ENCODE peak calls at places on chromosome X, in nine cellular contexts. R, G, J, A, I, T, W, B and K are unnamed samples.
A peak's percentile ranks its signal among the peaks of the same experiment; 100 is the strongest.

GRCh38 chrX:7170903-7171302 is 22.9 kb upstream of the PUDP start:
- DNase-seq in R (no peak), G (no peak), J (no peak), A (no peak), I (no peak), T (no peak), W (peak; percentile 64), B (no peak), K (no peak)

GRCh38 chrX:135497736-135498135 is 22.7 kb upstream of the INTS6L start:
- DNase-seq in R (no peak), G (no peak), J (no peak), A (no peak), I (no peak), T (no peak), W (no peak), B (no peak), K (no peak)

GRCh38 chrX:148872153-148872540 is 371.7 kb downstream of the AFF2 start:
- DNase-seq in R (no peak), G (no peak), J (no peak), A (no peak), I (no peak), T (no peak), W (no peak), B (no peak), K (no peak)

GRCh38 chrX:25726539-25726938 is 411.6 kb upstream of the MAGEB18 start:
- DNase-seq in R (no peak), G (no peak), J (no peak), A (no peak), I (no peak), T (no peak), W (no peak), B (no peak), K (no peak)

GRCh38 chrX:85379174-85379907 is at the start of gene POF1B:
- DNase-seq in R (no peak), G (peak; percentile 60), J (no peak), A (no peak), I (no peak), T (no peak), W (no peak), B (no peak), K (no peak)

GRCh38 chrX:41236629-41237028 is 97.3 kb upstream of the DDX3X start:
- DNase-seq in R (no peak), G (no peak), J (no peak), A (no peak), I (no peak), T (peak; percentile 30), W (no peak), B (no peak), K (no peak)

GRCh38 chrX:75301060-75301459 is 27.2 kb downstream of the UPRT start:
- DNase-seq in R (no peak), G (no peak), J (no peak), A (no peak), I (no peak), T (no peak), W (no peak), B (no peak), K (no peak)

GRCh38 chrX:34631826-34632225 is 25.3 kb downstream of the TMEM47 start:
- DNase-seq in R (no peak), G (no peak), J (no peak), A (no peak), I (no peak), T (no peak), W (no peak), B (no peak), K (no peak)

GRCh38 chrX:113959912-113960626 is 623.8 kb upstream of the HTR2C start:
- DNase-seq in R (no peak), G (no peak), J (no peak), A (no peak), I (no peak), T (no peak), W (no peak), B (no peak), K (no peak)

GRCh38 chrX:18010251-18010650 is 149.2 kb upstream of the RAI2 start:
- DNase-seq in R (no peak), G (no peak), J (no peak), A (no peak), I (no peak), T (no peak), W (no peak), B (no peak), K (no peak)

GRCh38 chrX:40542208-40542607 is 38.6 kb upstream of the ATP6AP2 start:
- DNase-seq in R (no peak), G (no peak), J (no peak), A (no peak), I (no peak), T (no peak), W (no peak), B (no peak), K (no peak)

GRCh38 chrX:150753968-150754367 is 60.8 kb downstream of the MTMR1 start:
- DNase-seq in R (no peak), G (no peak), J (no peak), A (no peak), I (no peak), T (no peak), W (no peak), B (no peak), K (no peak)

DNA sequence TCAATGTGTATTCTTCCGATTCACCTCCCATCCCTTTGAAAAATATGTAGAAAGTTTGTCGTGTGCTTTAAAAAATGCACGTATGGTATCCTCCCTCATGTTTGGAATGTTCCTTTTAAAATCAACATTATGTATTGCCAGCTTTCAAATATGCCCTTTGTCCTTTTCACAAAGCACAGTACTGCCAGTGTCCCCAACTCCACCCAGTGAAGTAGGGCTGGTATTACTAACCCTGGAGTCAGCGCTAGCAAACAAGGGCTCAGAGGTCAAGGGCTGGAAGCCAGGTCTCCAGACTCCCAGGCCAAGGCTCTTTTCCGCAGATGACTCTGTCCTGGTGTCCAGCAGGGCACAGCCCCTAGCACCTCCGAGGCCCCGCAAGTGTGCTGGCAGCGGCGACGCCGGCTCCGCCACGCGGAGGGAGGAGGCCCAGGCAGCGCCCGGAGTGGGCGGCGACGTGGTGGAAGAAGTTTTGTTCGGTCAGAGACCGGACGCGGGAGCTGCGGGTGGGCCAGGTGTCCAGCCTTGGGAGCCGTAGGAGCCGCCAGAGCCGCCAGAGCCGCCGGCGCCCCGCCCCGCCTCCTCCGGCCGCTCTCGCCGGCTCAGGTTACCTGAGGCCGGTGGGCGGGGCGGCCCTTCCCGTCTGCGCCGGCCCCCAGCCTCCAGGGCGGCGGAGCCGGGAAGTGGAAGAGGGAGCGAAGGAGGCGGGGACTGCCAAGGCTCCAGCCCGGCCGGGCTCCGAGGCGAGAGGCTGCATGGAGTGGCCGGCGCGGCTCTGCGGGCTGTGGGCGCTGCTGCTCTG is at the start of gene IL13RA1:
- DNase-seq in R (peak; percentile 80), G (peak; percentile 81), J (peak; percentile 89), A (peak; percentile 23), I (peak; percentile 58), T (no peak), W (peak; percentile 91), B (peak; percentile 94), K (peak; percentile 81)
- TF ChIP-seq POLR2A in R (peak; percentile 34), G (peak; percentile 35), J (no peak), A (no peak), I (no peak), T (no peak), W (peak; percentile 39), B (peak; percentile 68), K (peak; percentile 66)

GRCh38 chrX:12949927-12950656 is 24.8 kb upstream of the TMSB4X start:
- DNase-seq in R (peak; percentile 87), G (peak; percentile 76), J (peak; percentile 94), A (no peak), I (peak; percentile 82), T (no peak), W (peak; percentile 89), B (no peak), K (peak; percentile 64)
- TF ChIP-seq POLR2A in R (no peak), G (no peak), J (no peak), A (peak; percentile 95), I (no peak), T (peak; percentile 98), W (no peak), B (peak; percentile 19), K (no peak)

DNA sequence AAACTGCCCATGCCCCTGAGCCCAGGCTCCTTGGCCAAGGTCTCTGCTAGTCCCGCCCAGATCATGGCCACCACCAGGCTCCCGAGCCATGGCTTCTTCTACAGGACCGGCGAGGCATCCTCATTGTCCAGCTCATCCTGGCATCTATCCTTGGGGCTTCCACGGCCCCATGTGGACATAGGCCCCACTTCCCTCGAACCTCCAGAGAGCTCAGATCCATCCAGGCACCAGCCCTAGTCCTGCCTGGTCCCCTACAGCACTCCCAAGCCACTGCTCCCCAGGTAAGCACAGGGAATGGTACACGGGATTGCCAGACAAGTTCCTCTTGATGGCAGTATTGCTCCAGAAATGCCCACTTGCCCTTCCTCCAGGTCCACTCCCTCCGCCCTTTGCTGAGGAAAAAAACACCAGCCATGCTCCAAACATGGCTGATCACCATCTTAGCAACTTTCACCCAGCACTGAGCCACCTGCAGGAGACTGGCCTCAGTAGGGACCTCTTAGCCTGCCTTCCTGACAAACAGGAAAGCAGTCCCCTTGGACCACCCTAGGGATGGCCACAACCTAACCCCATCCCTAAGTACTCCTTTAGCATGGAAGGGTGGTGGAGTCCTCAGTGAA is 272.1 kb upstream of the AGTR2 start:
- DNase-seq in R (no peak), G (no peak), J (peak; percentile 83), A (no peak), I (no peak), T (no peak), W (peak; percentile 62), B (no peak), K (no peak)
- TF ChIP-seq POLR2A in R (no peak), G (no peak), J (no peak), A (no peak), I (no peak), T (no peak), W (no peak), B (no peak), K (no peak)

GRCh38 chrX:129780441-129781105 is 824 bp downstream of the SASH3 start:
- DNase-seq in R (no peak), G (no peak), J (peak; percentile 86), A (no peak), I (no peak), T (no peak), W (no peak), B (no peak), K (no peak)

GRCh38 chrX:129779086-129779672 is 570 bp upstream of the SASH3 start:
- DNase-seq in R (no peak), G (no peak), J (peak; percentile 67), A (no peak), I (no peak), T (no peak), W (no peak), B (no peak), K (no peak)

GRCh38 chrX:129773649-129774458 is 5.9 kb upstream of the SASH3 start:
- DNase-seq in R (no peak), G (peak; percentile 70), J (peak; percentile 44), A (no peak), I (no peak), T (no peak), W (no peak), B (no peak), K (no peak)

GRCh38 chrX:129779747-129780146 is at the start of gene SASH3:
- DNase-seq in R (no peak), G (no peak), J (peak; percentile 95), A (no peak), I (peak; percentile 40), T (no peak), W (no peak), B (peak; percentile 49), K (peak; percentile 35)

DNA sequence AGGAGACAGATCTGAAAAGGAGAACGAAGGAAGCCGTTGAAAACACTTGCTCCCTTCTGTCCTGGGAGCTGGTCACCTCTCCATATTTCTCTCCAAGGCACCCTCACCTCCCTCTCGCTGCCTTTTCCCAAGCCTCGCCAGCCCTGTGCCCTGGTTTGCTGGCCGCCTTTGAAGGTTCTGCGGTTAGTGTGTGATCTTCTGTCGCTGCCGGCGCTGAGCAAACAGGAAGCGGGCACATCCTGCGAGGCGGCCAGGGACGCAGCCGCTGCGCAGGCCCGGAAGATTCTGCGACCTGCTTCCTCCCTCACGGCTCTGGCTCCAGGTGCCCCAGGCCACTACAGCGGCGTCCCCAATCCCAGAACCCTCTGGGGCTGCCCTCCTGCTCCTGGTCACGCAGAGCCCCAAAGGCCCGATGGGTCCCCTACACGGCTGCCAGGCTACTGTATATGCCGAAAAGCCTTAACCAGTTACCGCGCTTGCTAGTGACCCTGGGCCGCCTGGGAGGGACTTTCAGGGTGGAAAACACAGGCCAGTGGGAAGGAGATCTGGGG is 2.5 kb upstream of the SASH3 start:
- DNase-seq in R (no peak), G (peak; percentile 71), J (peak; percentile 96), A (peak; percentile 43), I (no peak), T (no peak), W (no peak), B (peak; percentile 86), K (no peak)
- TF ChIP-seq POLR2A in R (no peak), G (peak; percentile 10), J (no peak), A (peak; percentile 67), I (no peak), T (peak; percentile 63), W (no peak), B (no peak), K (no peak)